ENCODE peak calls at places on chromosome 7, in five cellular contexts. One of them, this sample, is unnamed.

GRCh38 chr7:80528689-80529088 is 16.8 kb upstream of the GNAT3 start:
- DNase-seq in transverse colon: no peak
- DNase-seq in CD8-positive, alpha-beta T cell: no peak
- DNase-seq in Caco-2: no peak
- DNase-seq in cardiac fibroblast: no peak
- DNase-seq in this sample: no peak

GRCh38 chr7:100673942-100674431 is 447 bp downstream of the GNB2 start:
- DNase-seq in transverse colon: peak; percentile 58
- DNase-seq in CD8-positive, alpha-beta T cell: peak; percentile 25
- DNase-seq in Caco-2: no peak
- DNase-seq in cardiac fibroblast: peak; percentile 29
- DNase-seq in this sample: no peak

GRCh38 chr7:572013-572667 is 52.5 kb upstream of the PDGFA start:
- DNase-seq in transverse colon: no peak
- DNase-seq in CD8-positive, alpha-beta T cell: no peak
- DNase-seq in Caco-2: no peak
- DNase-seq in cardiac fibroblast: no peak
- DNase-seq in this sample: no peak

GRCh38 chr7:16028103-16028502 is 341.6 kb upstream of the MEOX2 start:
- DNase-seq in transverse colon: no peak
- DNase-seq in CD8-positive, alpha-beta T cell: no peak
- DNase-seq in Caco-2: no peak
- DNase-seq in cardiac fibroblast: peak; percentile 95
- DNase-seq in this sample: no peak

GRCh38 chr7:43303740-43304241 is 191.3 kb downstream of the HECW1 start:
- DNase-seq in transverse colon: no peak
- DNase-seq in CD8-positive, alpha-beta T cell: no peak
- DNase-seq in Caco-2: no peak
- DNase-seq in cardiac fibroblast: no peak
- DNase-seq in this sample: no peak

GRCh38 chr7:98643232-98643985 is 26.3 kb downstream of the NPTX2 start:
- DNase-seq in transverse colon: no peak
- DNase-seq in CD8-positive, alpha-beta T cell: no peak
- DNase-seq in Caco-2: no peak
- DNase-seq in cardiac fibroblast: no peak
- DNase-seq in this sample: no peak

GRCh38 chr7:21617916-21618390 is 75.1 kb downstream of the DNAH11 start:
- DNase-seq in transverse colon: peak; percentile 10
- DNase-seq in CD8-positive, alpha-beta T cell: no peak
- DNase-seq in Caco-2: peak; percentile 75
- DNase-seq in cardiac fibroblast: peak; percentile 95
- DNase-seq in this sample: no peak

GRCh38 chr7:30503273-30504212 is 1.1 kb downstream of the GGCT start:
- DNase-seq in transverse colon: no peak
- DNase-seq in CD8-positive, alpha-beta T cell: no peak
- DNase-seq in Caco-2: no peak
- DNase-seq in cardiac fibroblast: peak; percentile 14
- DNase-seq in this sample: no peak

GRCh38 chr7:3346082-3346481 is 45.0 kb downstream of the SDK1 start:
- DNase-seq in transverse colon: no peak
- DNase-seq in CD8-positive, alpha-beta T cell: no peak
- DNase-seq in Caco-2: no peak
- DNase-seq in cardiac fibroblast: no peak
- DNase-seq in this sample: no peak

GRCh38 chr7:24854866-24855265 is 97.6 kb upstream of the GSDME start:
- DNase-seq in transverse colon: no peak
- DNase-seq in CD8-positive, alpha-beta T cell: no peak
- DNase-seq in Caco-2: no peak
- DNase-seq in cardiac fibroblast: peak; percentile 10
- DNase-seq in this sample: peak; percentile 29

GRCh38 chr7:143381427-143382125 is 431 bp downstream of the ZYX start:
- DNase-seq in transverse colon: peak; percentile 69
- DNase-seq in CD8-positive, alpha-beta T cell: no peak
- DNase-seq in Caco-2: no peak
- DNase-seq in cardiac fibroblast: peak; percentile 84
- DNase-seq in this sample: no peak

GRCh38 chr7:121366852-121367431 is 29.2 kb downstream of the FAM3C start:
- DNase-seq in transverse colon: no peak
- DNase-seq in CD8-positive, alpha-beta T cell: no peak
- DNase-seq in Caco-2: peak; percentile 28
- DNase-seq in cardiac fibroblast: peak; percentile 75
- DNase-seq in this sample: no peak

GRCh38 chr7:136868496-136869005 is at the start of gene CHRM2:
- DNase-seq in transverse colon: no peak
- DNase-seq in CD8-positive, alpha-beta T cell: no peak
- DNase-seq in Caco-2: no peak
- DNase-seq in cardiac fibroblast: peak; percentile 33
- DNase-seq in this sample: no peak
- H3K4me3 ChIP-seq in transverse colon: peak within 1 kb of the TSS; percentile 37
- H3K4me3 ChIP-seq in CD8-positive, alpha-beta T cell: no peak within 1 kb of the TSS
- H3K4me3 ChIP-seq in Caco-2: no peak within 1 kb of the TSS
- H3K4me3 ChIP-seq in cardiac fibroblast: peak within 1 kb of the TSS; percentile 32
- H3K4me3 ChIP-seq in this sample: peak within 1 kb of the TSS; percentile 78

DNA sequence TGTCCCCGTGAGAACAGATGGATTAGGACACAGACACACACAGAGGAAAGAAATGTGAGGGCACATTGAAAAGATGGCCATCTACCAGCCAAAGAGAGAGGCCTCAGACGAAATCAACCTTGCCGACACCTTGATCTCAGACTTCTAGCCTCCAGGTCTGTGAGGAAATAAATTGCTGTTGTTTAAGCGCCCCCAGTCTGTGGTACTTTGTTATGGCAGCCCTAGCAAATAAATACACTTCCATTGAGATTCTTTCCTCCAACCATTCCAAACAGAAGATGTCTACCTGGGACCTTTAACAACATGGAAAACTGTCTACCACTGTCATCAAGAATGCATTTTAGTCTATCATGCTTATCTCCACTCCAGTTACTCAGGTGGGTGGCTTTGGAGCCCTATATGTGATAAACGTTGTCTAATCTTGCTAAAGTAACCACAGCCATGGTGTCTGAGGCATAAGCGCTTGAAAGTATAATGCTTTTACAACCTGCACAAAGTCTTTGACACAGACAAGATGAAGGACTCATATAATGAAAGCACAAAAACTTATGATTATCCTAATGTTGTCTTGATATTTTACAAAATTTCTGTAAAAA is 244.3 kb downstream of the MTERF1 start:
- DNase-seq in transverse colon: no peak
- DNase-seq in CD8-positive, alpha-beta T cell: no peak
- DNase-seq in Caco-2: peak; percentile 27
- DNase-seq in cardiac fibroblast: peak; percentile 64
- DNase-seq in this sample: no peak
- TF ChIP-seq CTCF in transverse colon: no peak
- TF ChIP-seq CTCF in CD8-positive, alpha-beta T cell: no peak
- TF ChIP-seq CTCF in Caco-2: peak; percentile 36
- TF ChIP-seq CTCF in cardiac fibroblast: peak; percentile 67
- TF ChIP-seq CTCF in this sample: peak; percentile 29

GRCh38 chr7:79453558-79454324 is at the start of gene MAGI2:
- DNase-seq in transverse colon: peak; percentile 63
- DNase-seq in CD8-positive, alpha-beta T cell: no peak
- DNase-seq in Caco-2: no peak
- DNase-seq in cardiac fibroblast: peak; percentile 82
- DNase-seq in this sample: no peak

GRCh38 chr7:79454325-79454960 is 976 bp upstream of the MAGI2 start:
- DNase-seq in transverse colon: peak; percentile 8
- DNase-seq in CD8-positive, alpha-beta T cell: no peak
- DNase-seq in Caco-2: no peak
- DNase-seq in cardiac fibroblast: no peak
- DNase-seq in this sample: no peak

GRCh38 chr7:79453266-79453557 is 255 bp downstream of the MAGI2 start:
- DNase-seq in transverse colon: no peak
- DNase-seq in CD8-positive, alpha-beta T cell: no peak
- DNase-seq in Caco-2: no peak
- DNase-seq in cardiac fibroblast: no peak
- DNase-seq in this sample: no peak

GRCh38 chr7:79452495-79453265 is 787 bp downstream of the MAGI2 start:
- DNase-seq in transverse colon: no peak
- DNase-seq in CD8-positive, alpha-beta T cell: no peak
- DNase-seq in Caco-2: no peak
- DNase-seq in cardiac fibroblast: peak; percentile 42
- DNase-seq in this sample: no peak

GRCh38 chr7:79455173-79455790 is 1.8 kb upstream of the MAGI2 start:
- DNase-seq in transverse colon: no peak
- DNase-seq in CD8-positive, alpha-beta T cell: no peak
- DNase-seq in Caco-2: no peak
- DNase-seq in cardiac fibroblast: no peak
- DNase-seq in this sample: no peak
- H3K4me3 ChIP-seq in transverse colon: no peak overlapping the region
- H3K4me3 ChIP-seq in CD8-positive, alpha-beta T cell: no peak overlapping the region
- H3K4me3 ChIP-seq in Caco-2: no peak overlapping the region
- H3K4me3 ChIP-seq in cardiac fibroblast: peak overlapping the region; percentile 90
- H3K4me3 ChIP-seq in this sample: peak overlapping the region; percentile 6

DNA sequence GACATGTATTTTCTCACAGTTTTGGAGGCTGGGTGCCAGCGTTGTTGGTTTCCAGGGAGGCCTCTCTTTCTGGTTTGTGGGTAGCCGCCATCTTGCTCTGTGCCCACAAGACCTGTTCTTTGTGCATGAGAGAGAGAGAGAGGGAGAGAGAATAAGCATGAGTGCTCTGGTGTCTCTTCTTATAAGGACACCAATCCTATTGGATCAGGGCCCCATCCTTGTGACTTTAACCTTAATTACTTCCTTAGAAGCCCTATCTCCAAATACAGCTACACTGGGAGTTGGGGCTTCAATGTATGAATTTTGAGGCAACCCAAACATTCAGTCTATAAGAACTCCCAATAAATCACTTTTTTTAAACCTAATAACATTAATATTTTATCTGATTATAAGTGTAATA is 114.6 kb downstream of the PARP12 start:
- DNase-seq in transverse colon: no peak
- DNase-seq in CD8-positive, alpha-beta T cell: no peak
- DNase-seq in Caco-2: no peak
- DNase-seq in cardiac fibroblast: no peak
- DNase-seq in this sample: no peak
- TF ChIP-seq CTCF in transverse colon: no peak
- TF ChIP-seq CTCF in CD8-positive, alpha-beta T cell: no peak
- TF ChIP-seq CTCF in Caco-2: no peak
- TF ChIP-seq CTCF in cardiac fibroblast: no peak
- TF ChIP-seq CTCF in this sample: no peak